ENCODE peak calls at places on chromosomes 2 and 18, in four cellular contexts. X is H1, Z is K562, F is GM12878. B is an unnamed sample.

GRCh38 chr2:71944183-71944550 is 203.5 kb downstream of the CYP26B1 start:
- DNase-seq in X (no peak), Z (no peak), F (no peak), B (no peak)

GRCh38 chr2:138403431-138403927 is 98.1 kb upstream of the SPOPL start:
- DNase-seq in X (no peak), Z (no peak), F (no peak), B (no peak)

GRCh38 chr2:234940527-234940926 is 11.3 kb upstream of the SH3BP4 start:
- DNase-seq in X (no peak), Z (no peak), F (no peak), B (no peak)

GRCh38 chr2:200585730-200586643 is at the start of gene AOX1:
- DNase-seq in X (peak), Z (no peak), F (no peak), B (peak)

GRCh38 chr2:118032169-118033013 is 18.5 kb upstream of the CCDC93 start:
- DNase-seq in X (peak), Z (peak), F (no peak), B (peak)

GRCh38 chr2:107576991-107577390 is 249.7 kb upstream of the RGPD4 start:
- DNase-seq in X (no peak), Z (no peak), F (no peak), B (no peak)

GRCh38 chr2:196166876-196167275 is 4.5 kb downstream of the STK17B start:
- DNase-seq in X (no peak), Z (no peak), F (no peak), B (no peak)

GRCh38 chr2:12169721-12170120 is 423.3 kb downstream of the LPIN1 start:
- DNase-seq in X (no peak), Z (no peak), F (no peak), B (no peak)

GRCh38 chr2:151289972-151290335 is 486 bp upstream of the NMI start:
- DNase-seq in X (no peak), Z (peak), F (no peak), B (no peak)

GRCh38 chr2:121348128-121348740 is 63.2 kb upstream of the TFCP2L1 start:
- DNase-seq in X (no peak), Z (no peak), F (no peak), B (no peak)

GRCh38 chr2:152418688-152419087 is 83.7 kb downstream of the FMNL2 start:
- DNase-seq in X (no peak), Z (no peak), F (no peak), B (no peak)

GRCh38 chr2:120642646-120643045 is 93.0 kb upstream of the GLI2 start:
- DNase-seq in X (no peak), Z (no peak), F (no peak), B (no peak)

GRCh38 chr2:168568476-168569227 is 112.6 kb downstream of the CERS6 start:
- DNase-seq in X (no peak), Z (no peak), F (no peak), B (peak)
- TF ChIP-seq RFX5 in X (no peak), Z (no peak), F (no peak), B (no peak)

GRCh38 chr2:8761529-8762164 is 75.8 kb downstream of the KIDINS220 start:
- DNase-seq in X (no peak), Z (peak), F (peak), B (peak)
- TF ChIP-seq ATF3 in X (no peak), Z (no peak), F (no peak), B (no peak)

DNA sequence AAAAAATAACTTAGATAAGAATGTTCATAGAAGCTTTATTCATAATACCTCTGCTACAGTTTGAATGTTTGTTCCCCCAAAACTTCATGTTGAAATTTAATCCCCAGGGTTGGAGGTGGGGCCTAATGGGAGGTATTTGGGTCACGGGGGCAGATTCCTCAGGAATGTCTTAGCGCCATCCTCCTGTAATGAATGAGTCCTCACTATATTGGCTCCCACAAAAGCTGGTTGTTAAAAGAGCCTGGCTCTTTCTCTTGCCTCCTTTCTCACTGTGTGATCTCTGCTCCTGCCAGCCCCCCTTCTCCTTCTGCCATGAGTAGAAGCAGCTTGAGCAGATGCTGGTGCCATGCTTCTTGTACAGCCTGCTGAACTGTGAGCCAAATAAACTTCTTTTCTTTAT is 721.0 kb upstream of the PKDCC start:
- DNase-seq in X (no peak), Z (no peak), F (no peak), B (no peak)
- TF ChIP-seq RFX5 in X (no peak), Z (no peak), F (no peak), B (no peak)

GRCh38 chr18:77100751-77101355 is 31.7 kb downstream of the MBP start:
- DNase-seq in X (no peak), Z (no peak), F (no peak), B (no peak)
- TF ChIP-seq ATF3 in X (no peak), Z (no peak), F (no peak), B (no peak)

GRCh38 chr2:22981785-22982184 is 403.2 kb upstream of the KLHL29 start:
- DNase-seq in X (no peak), Z (no peak), F (no peak), B (no peak)
- TF ChIP-seq RFX5 in X (no peak), Z (no peak), F (no peak), B (no peak)

DNA sequence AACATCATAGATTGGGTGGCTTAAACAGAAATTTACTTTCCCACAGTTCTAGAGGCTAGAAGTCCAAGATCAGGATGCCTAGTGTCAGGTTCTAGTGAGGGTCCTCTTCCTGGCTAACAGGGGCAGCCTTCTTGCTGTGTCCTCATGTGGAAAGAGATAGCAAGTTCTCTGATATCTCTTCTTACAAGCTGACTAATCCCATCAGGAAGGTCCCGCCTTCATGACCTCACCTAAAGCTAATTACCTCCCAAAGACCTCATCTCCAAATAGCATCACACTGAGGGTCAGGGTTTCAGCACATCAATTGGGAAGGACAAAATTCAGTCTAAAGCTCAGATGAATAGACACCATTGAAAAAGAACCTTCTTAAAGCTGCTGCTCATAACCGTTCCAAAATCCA is 22.9 kb downstream of the ACVR1 start:
- DNase-seq in X (no peak), Z (no peak), F (no peak), B (no peak)
- TF ChIP-seq ATF3 in X (no peak), Z (peak), F (no peak), B (no peak)

B was measured in HepG2.